ENCODE peak calls at places on chromosome 21, in nine cellular contexts. A is NCI-H1694 treated with DMSO at 0.1 percent for 48 hours; R is neural crest cell; B is stimulated activated CD4-positive, alpha-beta T cell treated with anti-CD3 and anti-CD28 coated beads, TNF-alpha, amount 100 ng/mL, for 1 hour; P is left cardiac atrium; W is GM12864; D is H9; N is EL; L is GM23338. Q is an unnamed sample.

GRCh38 chr21:28074676-28075075 is 918.0 kb downstream of the LTN1 start:
- DNase-seq in A (no peak), R (no peak), B (no peak), P (no peak), W (no peak), D (no peak), N (no peak), L (no peak), Q (no peak)

GRCh38 chr21:33265664-33266049 is 510 bp upstream of the IL10RB start:
- DNase-seq in A (peak; percentile 15), R (no peak), B (no peak), P (peak; percentile 50), W (peak; percentile 68), D (peak; percentile 66), N (peak; percentile 18), L (peak; percentile 65), Q (no peak)

GRCh38 chr21:15278279-15278678 is 213.5 kb upstream of the NRIP1 start:
- DNase-seq in A (no peak), R (no peak), B (no peak), P (no peak), W (no peak), D (no peak), N (no peak), L (no peak), Q (no peak)

GRCh38 chr21:14900058-14900457 is 164.7 kb downstream of the NRIP1 start:
- DNase-seq in A (no peak), R (no peak), B (no peak), P (no peak), W (no peak), D (no peak), N (peak; percentile 43), L (peak; percentile 13), Q (no peak)

GRCh38 chr21:27275294-27275927 is 308.5 kb upstream of the ADAMTS5 start:
- DNase-seq in A (peak; percentile 27), R (no peak), B (no peak), P (no peak), W (no peak), D (no peak), N (peak; percentile 82), L (no peak), Q (no peak)

GRCh38 chr21:37060296-37060695 is 12.6 kb downstream of the PIGP start:
- DNase-seq in A (peak; percentile 95), R (peak; percentile 16), B (no peak), P (peak; percentile 40), W (no peak), D (peak; percentile 76), N (peak; percentile 91), L (peak; percentile 80), Q (peak; percentile 96)

GRCh38 chr21:21631961-21632360 is 633.8 kb downstream of the NCAM2 start:
- DNase-seq in A (no peak), R (no peak), B (no peak), P (peak; percentile 31), W (no peak), D (no peak), N (no peak), L (no peak), Q (no peak)

GRCh38 chr21:39021475-39021832 is 161.8 kb downstream of the PSMG1 start:
- DNase-seq in A (no peak), R (no peak), B (no peak), P (no peak), W (no peak), D (no peak), N (no peak), L (no peak), Q (no peak)

GRCh38 chr21:42157606-42158310 is 61.2 kb upstream of the ABCG1 start:
- DNase-seq in A (no peak), R (no peak), B (no peak), P (no peak), W (no peak), D (peak; percentile 26), N (no peak), L (no peak), Q (no peak)

GRCh38 chr21:46112731-46113215 is 14.9 kb downstream of the COL6A2 start:
- DNase-seq in A (no peak), R (no peak), B (no peak), P (peak; percentile 21), W (no peak), D (peak; percentile 20), N (no peak), L (no peak), Q (no peak)

GRCh38 chr21:42062543-42063022 is 8.5 kb upstream of the UMODL1 start:
- DNase-seq in A (no peak), R (no peak), B (peak; percentile 80), P (no peak), W (peak; percentile 96), D (no peak), N (no peak), L (no peak), Q (no peak)

GRCh38 chr21:14270631-14271030 is 54.7 kb downstream of the RBM11 start:
- DNase-seq in A (no peak), R (no peak), B (no peak), P (no peak), W (no peak), D (no peak), N (no peak), L (no peak), Q (no peak)

GRCh38 chr21:27649746-27650145 is 682.9 kb upstream of the ADAMTS5 start:
- DNase-seq in A (no peak), R (no peak), B (no peak), P (no peak), W (no peak), D (no peak), N (no peak), L (no peak), Q (no peak)

GRCh38 chr21:42302794-42303193 is 12.4 kb downstream of the TFF3 start:
- DNase-seq in A (no peak), R (no peak), B (no peak), P (no peak), W (no peak), D (no peak), N (no peak), L (no peak), Q (no peak)

GRCh38 chr21:43812139-43812821 is 22.9 kb downstream of the RRP1 start:
- DNase-seq in A (peak; percentile 85), R (no peak), B (no peak), P (peak; percentile 47), W (no peak), D (no peak), N (no peak), L (no peak), Q (no peak)

GRCh38 chr21:39763282-39763970 is 18.4 kb downstream of the IGSF5 start:
- DNase-seq in A (no peak), R (no peak), B (no peak), P (no peak), W (no peak), D (no peak), N (no peak), L (no peak), Q (no peak)

GRCh38 chr21:27795418-27795817 is 828.5 kb upstream of the ADAMTS5 start:
- DNase-seq in A (no peak), R (no peak), B (no peak), P (no peak), W (no peak), D (no peak), N (no peak), L (no peak), Q (no peak)